ENCODE peak calls at places on chromosomes 16 and 17, in six cellular contexts. T, K, U, M, N and A are unnamed samples. For H3K9me3, the result is how much of the 10 kb centered on the place peaks cover.

GRCh38 chr16:12675852-12676251 is 127.8 kb downstream of the CPPED1 start:
- DNase-seq in K (no peak), U (no peak), M (no peak), N (no peak), T (no peak), A (no peak)

GRCh38 chr16:85611205-85611454 is 2.0 kb upstream of the GSE1 start:
- DNase-seq in N (no peak), T (no peak), U (no peak), K (peak), M (no peak), A (peak)

GRCh38 chr17:81294512-81295030 is 536 bp downstream of the SLC38A10 start:
- DNase-seq in U (no peak), M (no peak), N (peak), K (peak), T (no peak), A (no peak)

GRCh38 chr16:6856578-6856977 is 476.1 kb upstream of the RBFOX1 start:
- DNase-seq in T (no peak), U (no peak), K (no peak), M (no peak), N (no peak), A (no peak)

GRCh38 chr16:67104061-67104460 is 5.7 kb upstream of the PHAF1 start:
- DNase-seq in T (no peak), N (no peak), U (no peak), M (no peak), K (peak), A (peak)

GRCh38 chr17:51240275-51240674 is 19.6 kb downstream of the MBTD1 start:
- DNase-seq in T (no peak), K (no peak), M (no peak), N (no peak), U (no peak), A (no peak)

GRCh38 chr17:1055751-1056645 is 59.1 kb downstream of the TIMM22 start:
- DNase-seq in M (peak), N (peak), K (peak), U (no peak), T (peak), A (peak)

GRCh38 chr17:8122391-8122922 is 1.4 kb downstream of the HES7 start:
- DNase-seq in T (no peak), K (peak), N (peak), U (no peak), M (no peak), A (no peak)

GRCh38 chr17:2195729-2196128 is 107.9 kb downstream of the SMG6 start:
- DNase-seq in M (no peak), N (no peak), U (no peak), K (no peak), T (no peak), A (no peak)

GRCh38 chr16:51305337-51305736 is 154.3 kb upstream of the SALL1 start:
- DNase-seq in K (no peak), M (no peak), N (no peak), T (no peak), U (no peak), A (no peak)

GRCh38 chr17:68738044-68738443 is 136.9 kb upstream of the FAM20A start:
- DNase-seq in U (no peak), N (peak), M (no peak), K (no peak), T (no peak), A (peak)

GRCh38 chr17:32659419-32659842 is 172.6 kb downstream of the CDK5R1 start:
- DNase-seq in M (peak), K (peak), U (peak), T (no peak), N (peak), A (peak)

DNA sequence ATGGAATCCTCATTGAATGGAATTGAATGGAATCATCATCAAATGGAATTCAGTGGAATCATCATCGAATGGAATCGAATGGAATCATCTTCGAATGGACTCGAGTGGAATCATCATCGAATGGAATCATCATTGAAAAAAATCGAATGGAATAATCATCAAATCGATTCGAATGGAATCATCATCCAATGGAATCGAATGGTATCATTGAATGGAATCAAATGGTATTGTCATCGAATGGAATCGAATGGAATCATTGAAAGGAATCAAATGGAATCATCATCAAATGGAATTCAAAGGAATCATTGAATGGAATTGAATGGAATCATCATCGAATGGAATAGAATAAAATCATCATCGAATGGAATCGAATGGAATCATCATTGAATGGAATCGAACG is 619.3 kb downstream of the TP53TG3F start:
- DNase-seq in N (no peak), U (no peak), M (no peak), T (no peak), K (no peak), A (peak)
- H3K9me3 ChIP-seq in N (under half), U (under half), M (under half), T (half or more), K (under half), A (under half)

GRCh38 chr16:49937886-49938285 is 82.0 kb upstream of the ZNF423 start:
- DNase-seq in T (no peak), M (no peak), N (no peak), U (no peak), K (no peak), A (no peak)
- H3K4me3 ChIP-seq in T (no peak), M (no peak), N (no peak), U (no peak), K (no peak), A (no peak)

DNA sequence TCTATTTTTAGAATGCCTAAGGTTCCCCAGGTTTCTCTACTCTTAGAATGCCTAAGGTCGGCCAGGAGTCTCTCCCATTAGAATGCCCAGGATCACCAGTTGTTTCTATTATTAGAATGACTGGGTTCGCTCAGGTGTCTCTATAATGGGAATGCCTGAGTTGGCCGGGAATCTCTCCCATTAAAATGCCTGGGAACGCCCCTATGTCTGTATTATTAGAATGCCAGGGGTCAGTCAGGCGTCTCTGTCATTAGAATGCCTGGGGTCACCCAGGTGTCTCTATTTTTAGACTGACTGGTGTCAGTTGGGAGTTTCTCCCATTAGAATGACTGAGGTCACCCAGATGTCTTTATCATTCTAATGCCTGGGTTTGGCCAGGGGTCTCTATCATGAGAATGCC is 2252.5 kb downstream of the TP53TG3F start:
- DNase-seq in N (no peak), K (no peak), U (no peak), M (no peak), T (no peak), A (no peak)
- H3K9me3 ChIP-seq in N (under half), K (under half), U (under half), M (under half), T (under half), A (under half)

DNA sequence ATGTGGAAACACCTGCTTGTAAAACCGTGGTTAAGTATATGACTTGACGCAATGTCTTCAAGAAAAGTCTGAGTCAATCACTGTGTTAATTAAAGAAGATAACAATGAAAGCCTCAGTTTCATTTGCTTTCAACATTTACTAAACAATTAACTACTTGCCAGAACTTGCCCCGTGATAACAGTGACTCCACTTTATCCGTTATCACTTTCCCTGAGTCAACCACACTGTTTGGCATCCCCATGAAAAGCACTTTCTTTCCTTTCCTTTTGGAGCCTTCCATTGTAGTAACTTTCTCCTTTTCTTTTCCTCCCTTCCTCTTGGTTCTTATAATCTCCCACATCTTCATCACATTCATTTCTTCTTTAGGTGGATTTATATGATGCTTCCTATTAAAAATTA is 435.1 kb upstream of the GOT2 start:
- DNase-seq in U (no peak), M (no peak), N (no peak), T (no peak), K (no peak), A (no peak)
- H3K4me3 ChIP-seq in U (no peak), M (no peak), N (no peak), T (no peak), K (no peak), A (no peak)

GRCh38 chr16:59698341-59698979 is 964.3 kb upstream of the GOT2 start:
- DNase-seq in U (no peak), T (no peak), M (no peak), N (no peak), K (peak), A (no peak)
- H3K9me3 ChIP-seq in U (under half), T (under half), M (under half), N (under half), K (under half), A (under half)

GRCh38 chr16:11423315-11424117 is 78.3 kb downstream of the RMI2 start:
- DNase-seq in T (no peak), N (no peak), M (no peak), K (peak), U (no peak), A (no peak)
- H3K4me3 ChIP-seq in T (no peak), N (no peak), M (no peak), K (no peak), U (no peak), A (no peak)

DNA sequence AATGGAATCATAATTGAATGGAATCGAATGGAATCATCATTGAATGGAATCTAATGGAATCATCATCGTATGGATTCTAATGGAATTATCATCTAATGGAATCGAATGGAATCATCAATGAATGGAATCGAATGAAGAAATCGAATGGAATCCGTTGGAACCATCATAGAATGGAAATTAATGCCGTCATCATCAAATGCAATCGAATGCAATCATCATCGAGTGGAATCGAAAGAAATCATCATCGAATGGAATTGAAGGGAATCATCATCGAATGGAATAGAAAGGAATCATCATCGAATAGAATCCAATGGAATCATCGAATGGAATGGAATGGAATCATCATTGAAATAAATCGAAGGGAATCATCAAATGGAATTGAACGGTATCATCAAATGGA is 217.2 kb downstream of the SHCBP1 start:
- DNase-seq in T (no peak), K (no peak), U (no peak), M (no peak), N (no peak), A (no peak)
- H3K9me3 ChIP-seq in T (under half), K (under half), U (under half), M (under half), N (under half), A (under half)